ENCODE peak calls at places on chromosomes 4 and X, in six cellular contexts. W is adrenal gland, X is Peyer's patch, T is tibial nerve, N is body of pancreas, A is heart left ventricle. J is an unnamed sample.

GRCh38 chr4:80475236-80475635 is 139.7 kb downstream of the CFAP299 start:
- DNase-seq in N (no peak), T (no peak), A (no peak), X (no peak), W (no peak), J (no peak)

GRCh38 chr4:6633091-6633906 is 7.2 kb upstream of the MRFAP1 start:
- DNase-seq in A (no peak), W (no peak), T (no peak), X (no peak), N (peak; percentile 29), J (no peak)

GRCh38 chrX:12390301-12390700 is 252.0 kb downstream of the FRMPD4 start:
- DNase-seq in X (no peak), W (no peak), T (no peak), A (no peak), N (no peak), J (no peak)

GRCh38 chrX:110188701-110189558 is 129.0 kb downstream of the AMMECR1 start:
- DNase-seq in X (no peak), T (no peak), N (no peak), A (no peak), W (no peak), J (no peak)

GRCh38 chr4:84796388-84796787 is 170.1 kb downstream of the WDFY3 start:
- DNase-seq in X (no peak), N (no peak), A (no peak), T (no peak), W (no peak), J (no peak)

GRCh38 chr4:70992354-70992753 is 1.1 kb upstream of the DCK start:
- DNase-seq in W (no peak), X (no peak), T (no peak), N (peak; percentile 64), A (no peak), J (no peak)

GRCh38 chrX:31199051-31199769 is 127.4 kb upstream of the FTHL17 start:
- DNase-seq in A (no peak), N (peak; percentile 68), W (no peak), T (no peak), X (no peak), J (no peak)

GRCh38 chr4:55851885-55852284 is 1.6 kb upstream of the EXOC1 start:
- DNase-seq in N (no peak), W (no peak), A (no peak), X (no peak), T (no peak), J (no peak)

GRCh38 chr4:22416403-22416802 is 99.5 kb downstream of the ADGRA3 start:
- DNase-seq in W (no peak), N (no peak), T (no peak), A (no peak), X (no peak), J (no peak)

GRCh38 chr4:76987153-76987562 is 37.6 kb downstream of the SEPTIN11 start:
- DNase-seq in W (no peak), X (no peak), N (peak; percentile 56), A (peak; percentile 21), T (no peak), J (peak; percentile 27)
- H3K4me1 ChIP-seq in W (peaks cover 13% of the 10 kb centered on the region), X (peaks cover 3% of the 10 kb centered on the region), N (peaks cover 37% of the 10 kb centered on the region), A (peaks cover 73% of the 10 kb centered on the region), T (peaks cover 29% of the 10 kb centered on the region), J (peaks cover 49% of the 10 kb centered on the region)

DNA sequence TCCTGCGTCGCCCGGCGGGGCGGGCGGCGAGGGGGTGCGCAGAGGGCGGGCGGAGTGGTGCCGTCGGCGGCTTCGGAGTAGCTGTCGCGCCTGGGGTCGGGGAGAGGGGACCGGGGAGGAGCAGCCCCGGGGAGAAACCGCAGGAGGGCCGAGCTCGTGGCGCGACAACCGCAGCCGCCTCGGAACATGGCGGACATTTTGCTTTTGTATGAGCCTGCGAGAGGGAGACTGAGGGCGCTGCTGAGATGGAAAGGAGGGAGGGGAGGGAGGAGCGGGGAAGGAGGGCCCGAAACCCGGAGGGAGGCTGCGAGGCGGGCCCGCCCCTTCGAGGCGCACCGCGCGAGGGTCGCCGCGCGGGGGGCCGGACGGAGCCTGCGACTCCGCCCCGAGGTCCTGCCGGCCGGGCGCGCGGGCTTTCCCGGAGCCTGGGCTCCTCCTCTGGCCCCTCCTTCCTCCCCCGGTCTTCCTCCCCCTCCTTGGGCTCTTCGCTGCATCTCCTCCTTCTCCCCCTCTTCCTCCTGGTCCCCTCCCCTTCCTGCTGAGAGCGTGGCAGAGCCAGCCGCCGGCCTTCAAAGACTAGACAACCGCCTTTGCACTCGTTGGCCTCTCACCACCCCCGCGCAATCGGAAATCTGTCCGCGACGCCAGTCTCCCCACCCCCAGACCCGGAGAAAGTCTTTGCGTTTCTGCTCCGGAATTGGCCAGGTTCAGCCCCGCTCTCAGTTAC is 1.1 kb downstream of the INTS6L start:
- DNase-seq in N (peak; percentile 81), T (peak; percentile 56), A (peak; percentile 87), X (peak; percentile 77), W (peak; percentile 88), J (peak; percentile 78)
- TF ChIP-seq POLR2A in N (peak; percentile 72), T (peak; percentile 59), A (no peak), X (peak; percentile 41), W (peak; percentile 76), J (no peak)

DNA sequence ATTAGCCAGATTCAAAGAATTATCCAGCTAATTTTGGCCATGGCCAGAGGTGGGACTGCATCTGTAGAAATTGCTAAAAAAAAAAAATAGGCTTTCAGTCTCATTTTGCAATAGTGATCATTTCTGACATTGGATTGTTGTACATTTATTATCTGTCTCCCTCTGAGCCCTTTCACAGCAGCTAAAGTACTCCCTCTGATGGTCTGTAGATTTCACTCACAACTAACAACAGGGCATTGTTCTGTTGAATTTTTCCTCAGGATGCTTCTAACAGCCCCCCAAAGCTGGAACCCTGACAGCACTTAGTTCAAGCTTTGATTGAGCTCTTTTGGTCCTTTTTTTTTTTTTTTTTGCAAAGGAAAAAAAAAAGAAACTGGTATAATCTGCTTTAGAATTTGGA is 406.6 kb downstream of the SMARCA1 start:
- DNase-seq in A (no peak), W (no peak), N (no peak), T (no peak), X (no peak), J (no peak)
- TF ChIP-seq CTCF in A (no peak), W (no peak), N (no peak), T (no peak), X (no peak), J (no peak)

DNA sequence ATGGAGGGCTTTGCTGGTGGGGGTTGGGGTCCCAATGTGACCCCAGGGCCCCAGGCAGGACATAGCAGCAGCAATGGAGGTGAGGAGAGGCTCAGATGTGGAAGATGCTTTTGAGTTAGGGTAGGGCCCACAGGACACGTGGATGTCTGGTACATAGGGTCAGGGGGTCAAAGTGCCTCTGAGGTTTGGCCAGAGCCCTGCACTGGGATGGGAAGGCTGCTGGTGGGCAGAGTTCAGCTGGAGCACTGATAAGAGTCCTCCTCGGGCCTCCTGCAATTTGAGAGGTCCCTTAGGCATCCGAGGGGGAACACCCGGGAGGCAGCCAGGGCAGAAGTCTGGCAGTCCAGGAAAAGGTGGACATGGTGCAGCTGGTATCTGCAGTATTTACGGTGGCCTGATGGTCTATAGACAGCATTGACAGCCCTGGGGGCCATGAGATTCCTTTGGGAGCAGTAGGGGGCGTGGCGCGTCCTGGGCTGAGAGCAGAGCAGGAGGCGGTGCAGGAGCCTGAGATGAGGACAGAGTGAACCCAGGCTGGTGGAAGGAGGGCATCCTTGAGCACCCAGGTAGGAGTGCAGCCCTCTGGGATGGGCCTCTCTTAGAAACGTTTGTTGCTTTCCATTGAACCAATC is 22.6 kb downstream of the CCNQ start:
- DNase-seq in W (no peak), A (no peak), N (no peak), T (no peak), X (no peak), J (no peak)
- H3K4me1 ChIP-seq in W (no peaks in the 10 kb centered on the region), A (no peaks in the 10 kb centered on the region), N (no peaks in the 10 kb centered on the region), T (no peaks in the 10 kb centered on the region), X (no peaks in the 10 kb centered on the region), J (no peaks in the 10 kb centered on the region)

GRCh38 chr4:109942292-109942926 is 29.7 kb downstream of the EGF start:
- DNase-seq in W (no peak), N (peak; percentile 74), A (no peak), X (no peak), T (no peak), J (no peak)

GRCh38 chr4:109946120-109946519 is 33.4 kb downstream of the EGF start:
- DNase-seq in W (no peak), T (no peak), A (no peak), N (no peak), X (no peak), J (no peak)

GRCh38 chr4:109945056-109945455 is 32.4 kb downstream of the EGF start:
- DNase-seq in T (no peak), A (no peak), N (no peak), X (no peak), W (no peak), J (no peak)

GRCh38 chr4:109947457-109947856 is 34.8 kb downstream of the EGF start:
- DNase-seq in X (no peak), A (no peak), W (no peak), N (no peak), T (no peak), J (no peak)

DNA sequence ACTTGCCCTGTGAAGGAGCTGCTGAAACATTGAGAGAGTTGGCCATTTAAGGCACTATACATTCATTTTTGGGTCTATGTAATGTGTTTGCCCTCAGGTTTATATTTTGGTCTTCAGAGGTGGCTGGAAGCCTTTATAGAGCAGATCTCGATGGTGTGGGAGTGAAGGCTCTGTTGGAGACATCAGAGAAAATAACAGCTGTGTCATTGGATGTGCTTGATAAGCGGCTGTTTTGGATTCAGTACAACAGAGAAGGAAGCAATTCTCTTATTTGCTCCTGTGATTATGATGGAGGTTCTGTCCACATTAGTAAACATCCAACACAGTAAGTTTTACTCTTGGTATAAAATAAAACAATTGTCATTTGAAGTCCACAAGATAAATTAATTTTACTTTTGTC is 31.1 kb downstream of the EGF start:
- DNase-seq in N (no peak), A (no peak), T (no peak), X (no peak), W (no peak), J (no peak)
- TF ChIP-seq POLR2A in N (no peak), A (no peak), T (no peak), X (no peak), W (no peak), J (no peak)

DNA sequence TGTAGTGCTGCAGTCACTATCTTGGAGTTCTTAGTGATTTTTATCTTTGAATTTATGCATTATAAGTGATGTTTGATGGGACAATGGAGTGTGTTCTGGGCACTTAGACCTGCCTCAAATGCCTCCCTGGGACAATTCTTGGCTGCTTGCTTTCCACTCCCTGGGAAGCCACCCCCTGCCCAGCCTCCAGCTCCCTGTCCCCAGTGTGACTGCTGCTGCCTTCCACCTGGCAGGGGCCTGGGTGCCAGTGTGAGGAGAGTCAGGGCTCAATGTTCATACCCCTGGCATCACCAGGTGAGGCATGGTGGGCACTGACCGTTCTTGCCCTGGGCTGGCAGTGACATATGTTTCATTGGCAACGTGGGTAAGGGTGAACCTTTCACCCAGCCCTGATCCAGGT is 14.8 kb downstream of the MSX1 start:
- DNase-seq in W (no peak), N (no peak), A (no peak), T (no peak), X (no peak), J (no peak)
- TF ChIP-seq CTCF in W (no peak), N (no peak), A (no peak), T (no peak), X (no peak), J (no peak)

J was measured in stomach.